ENCODE peak calls at places on chromosomes 13 and 19, in five cellular contexts. One of them, this sample, is unnamed.

GRCh38 chr19:49855676-49856573 is 5.0 kb downstream of the PTOV1 start:
- DNase-seq in K562: no peak
- DNase-seq in IMR-90: no peak
- DNase-seq in HepG2: no peak
- DNase-seq in H1: no peak
- DNase-seq in this sample: no peak

GRCh38 chr19:39828634-39829032 is 5.3 kb downstream of the DYRK1B start:
- DNase-seq in K562: no peak
- DNase-seq in IMR-90: no peak
- DNase-seq in HepG2: no peak
- DNase-seq in H1: no peak
- DNase-seq in this sample: no peak

GRCh38 chr13:113611996-113612395 is 27.4 kb downstream of the TFDP1 start:
- DNase-seq in K562: no peak
- DNase-seq in IMR-90: no peak
- DNase-seq in HepG2: no peak
- DNase-seq in H1: no peak
- DNase-seq in this sample: no peak

GRCh38 chr19:29285878-29286277 is 72.9 kb upstream of the UQCRFS1 start:
- DNase-seq in K562: peak; percentile 18
- DNase-seq in IMR-90: no peak
- DNase-seq in HepG2: no peak
- DNase-seq in H1: peak; percentile 69
- DNase-seq in this sample: no peak

GRCh38 chr19:1132625-1133383 is 29.0 kb downstream of the GPX4 start:
- DNase-seq in K562: no peak
- DNase-seq in IMR-90: no peak
- DNase-seq in HepG2: no peak
- DNase-seq in H1: no peak
- DNase-seq in this sample: no peak

GRCh38 chr13:39951301-39951700 is 295.8 kb downstream of the COG6 start:
- DNase-seq in K562: no peak
- DNase-seq in IMR-90: no peak
- DNase-seq in HepG2: no peak
- DNase-seq in H1: no peak
- DNase-seq in this sample: no peak

GRCh38 chr13:76027131-76027530 is 391.0 kb downstream of the LMO7 start:
- DNase-seq in K562: no peak
- DNase-seq in IMR-90: no peak
- DNase-seq in HepG2: no peak
- DNase-seq in H1: no peak
- DNase-seq in this sample: no peak

GRCh38 chr13:44045179-44045562 is 165.5 kb downstream of the LACC1 start:
- DNase-seq in K562: no peak
- DNase-seq in IMR-90: no peak
- DNase-seq in HepG2: no peak
- DNase-seq in H1: no peak
- DNase-seq in this sample: peak; percentile 17

GRCh38 chr19:18284710-18285430 is 3.4 kb upstream of the JUND start:
- DNase-seq in K562: no peak
- DNase-seq in IMR-90: no peak
- DNase-seq in HepG2: no peak
- DNase-seq in H1: no peak
- DNase-seq in this sample: no peak

GRCh38 chr19:10102787-10103236 is 334 bp upstream of the ANGPTL6 start:
- DNase-seq in K562: no peak
- DNase-seq in IMR-90: no peak
- DNase-seq in HepG2: no peak
- DNase-seq in H1: no peak
- DNase-seq in this sample: no peak

GRCh38 chr13:73397486-73398020 is 338.7 kb downstream of the KLF5 start:
- DNase-seq in K562: no peak
- DNase-seq in IMR-90: no peak
- DNase-seq in HepG2: no peak
- DNase-seq in H1: no peak
- DNase-seq in this sample: no peak

GRCh38 chr13:91805605-91806004 is 407.2 kb downstream of the GPC5 start:
- DNase-seq in K562: no peak
- DNase-seq in IMR-90: no peak
- DNase-seq in HepG2: no peak
- DNase-seq in H1: no peak
- DNase-seq in this sample: no peak

GRCh38 chr19:12757544-12758274 is 6.1 kb downstream of the BEST2 start:
- DNase-seq in K562: peak; percentile 88
- DNase-seq in IMR-90: peak; percentile 61
- DNase-seq in HepG2: peak; percentile 70
- DNase-seq in H1: peak; percentile 95
- DNase-seq in this sample: peak; percentile 50

GRCh38 chr19:45428385-45429231 is 4.9 kb upstream of the ERCC1 start:
- DNase-seq in K562: peak; percentile 72
- DNase-seq in IMR-90: peak; percentile 59
- DNase-seq in HepG2: no peak
- DNase-seq in H1: peak; percentile 85
- DNase-seq in this sample: peak; percentile 68
- TF ChIP-seq MAFK in K562: no peak
- TF ChIP-seq MAFK in IMR-90: no peak
- TF ChIP-seq MAFK in HepG2: no peak
- TF ChIP-seq MAFK in H1: no peak
- TF ChIP-seq MAFK in this sample: no peak

GRCh38 chr13:49217962-49218492 is 2.1 kb upstream of the MLNR start:
- DNase-seq in K562: no peak
- DNase-seq in IMR-90: no peak
- DNase-seq in HepG2: no peak
- DNase-seq in H1: peak; percentile 55
- DNase-seq in this sample: no peak
- H3K4me2 ChIP-seq in K562: no peak overlapping the region
- H3K4me2 ChIP-seq in IMR-90: no peak overlapping the region
- H3K4me2 ChIP-seq in HepG2: no peak overlapping the region
- H3K4me2 ChIP-seq in H1: peak overlapping the region; percentile 77
- H3K4me2 ChIP-seq in this sample: no peak overlapping the region

GRCh38 chr13:100674363-100674847 is at the start of gene TMTC4:
- DNase-seq in K562: peak; percentile 45
- DNase-seq in IMR-90: no peak
- DNase-seq in HepG2: peak; percentile 7
- DNase-seq in H1: no peak
- DNase-seq in this sample: no peak

GRCh38 chr13:100674848-100675659 is 459 bp upstream of the TMTC4 start:
- DNase-seq in K562: peak; percentile 98
- DNase-seq in IMR-90: peak; percentile 96
- DNase-seq in HepG2: peak; percentile 93
- DNase-seq in H1: peak; percentile 99
- DNase-seq in this sample: peak; percentile 96

GRCh38 chr13:100673376-100673830 is 1.2 kb downstream of the TMTC4 start:
- DNase-seq in K562: no peak
- DNase-seq in IMR-90: no peak
- DNase-seq in HepG2: no peak
- DNase-seq in H1: peak; percentile 54
- DNase-seq in this sample: no peak

GRCh38 chr13:100675660-100676129 is 1.1 kb upstream of the TMTC4 start:
- DNase-seq in K562: no peak
- DNase-seq in IMR-90: no peak
- DNase-seq in HepG2: no peak
- DNase-seq in H1: no peak
- DNase-seq in this sample: no peak

GRCh38 chr13:100673831-100674362 is 698 bp downstream of the TMTC4 start:
- DNase-seq in K562: peak; percentile 29
- DNase-seq in IMR-90: peak; percentile 83
- DNase-seq in HepG2: peak; percentile 58
- DNase-seq in H1: no peak
- DNase-seq in this sample: peak; percentile 61
- TF ChIP-seq MAFK in K562: no peak
- TF ChIP-seq MAFK in IMR-90: no peak
- TF ChIP-seq MAFK in HepG2: no peak
- TF ChIP-seq MAFK in H1: no peak
- TF ChIP-seq MAFK in this sample: no peak

GRCh38 chr13:23473236-23473635 is 39.7 kb upstream of the SACS start:
- DNase-seq in K562: no peak
- DNase-seq in IMR-90: no peak
- DNase-seq in HepG2: no peak
- DNase-seq in H1: no peak
- DNase-seq in this sample: no peak

GRCh38 chr13:23469901-23470525 is 36.5 kb upstream of the SACS start:
- DNase-seq in K562: no peak
- DNase-seq in IMR-90: peak; percentile 83
- DNase-seq in HepG2: no peak
- DNase-seq in H1: no peak
- DNase-seq in this sample: peak; percentile 6

GRCh38 chr13:23472189-23472588 is 38.7 kb upstream of the SACS start:
- DNase-seq in K562: no peak
- DNase-seq in IMR-90: no peak
- DNase-seq in HepG2: no peak
- DNase-seq in H1: no peak
- DNase-seq in this sample: no peak

GRCh38 chr13:23468811-23469210 is 35.3 kb upstream of the SACS start:
- DNase-seq in K562: no peak
- DNase-seq in IMR-90: no peak
- DNase-seq in HepG2: no peak
- DNase-seq in H1: no peak
- DNase-seq in this sample: no peak

GRCh38 chr13:23470706-23471610 is 37.5 kb upstream of the SACS start:
- DNase-seq in K562: no peak
- DNase-seq in IMR-90: no peak
- DNase-seq in HepG2: peak; percentile 39
- DNase-seq in H1: no peak
- DNase-seq in this sample: no peak
- H3K4me2 ChIP-seq in K562: no peak overlapping the region
- H3K4me2 ChIP-seq in IMR-90: peak overlapping the region; percentile 23
- H3K4me2 ChIP-seq in HepG2: peak overlapping the region; percentile 33
- H3K4me2 ChIP-seq in H1: no peak overlapping the region
- H3K4me2 ChIP-seq in this sample: no peak overlapping the region

GRCh38 chr19:51305479-51305878 is 6.0 kb upstream of the IGLON5 start:
- DNase-seq in K562: no peak
- DNase-seq in IMR-90: no peak
- DNase-seq in HepG2: no peak
- DNase-seq in H1: no peak
- DNase-seq in this sample: no peak

GRCh38 chr19:51296331-51297093 is 14.9 kb upstream of the IGLON5 start:
- DNase-seq in K562: peak; percentile 28
- DNase-seq in IMR-90: no peak
- DNase-seq in HepG2: peak; percentile 23
- DNase-seq in H1: peak; percentile 57
- DNase-seq in this sample: peak; percentile 36

GRCh38 chr19:51295382-51296126 is 15.9 kb upstream of the IGLON5 start:
- DNase-seq in K562: no peak
- DNase-seq in IMR-90: no peak
- DNase-seq in HepG2: no peak
- DNase-seq in H1: peak; percentile 59
- DNase-seq in this sample: no peak

GRCh38 chr19:51297406-51297805 is 14.0 kb upstream of the IGLON5 start:
- DNase-seq in K562: no peak
- DNase-seq in IMR-90: no peak
- DNase-seq in HepG2: no peak
- DNase-seq in H1: no peak
- DNase-seq in this sample: no peak

GRCh38 chr19:51301266-51301665 is 10.2 kb upstream of the IGLON5 start:
- DNase-seq in K562: no peak
- DNase-seq in IMR-90: no peak
- DNase-seq in HepG2: no peak
- DNase-seq in H1: no peak
- DNase-seq in this sample: no peak
- TF ChIP-seq MAFK in K562: no peak
- TF ChIP-seq MAFK in IMR-90: no peak
- TF ChIP-seq MAFK in HepG2: no peak
- TF ChIP-seq MAFK in H1: no peak
- TF ChIP-seq MAFK in this sample: no peak

DNA sequence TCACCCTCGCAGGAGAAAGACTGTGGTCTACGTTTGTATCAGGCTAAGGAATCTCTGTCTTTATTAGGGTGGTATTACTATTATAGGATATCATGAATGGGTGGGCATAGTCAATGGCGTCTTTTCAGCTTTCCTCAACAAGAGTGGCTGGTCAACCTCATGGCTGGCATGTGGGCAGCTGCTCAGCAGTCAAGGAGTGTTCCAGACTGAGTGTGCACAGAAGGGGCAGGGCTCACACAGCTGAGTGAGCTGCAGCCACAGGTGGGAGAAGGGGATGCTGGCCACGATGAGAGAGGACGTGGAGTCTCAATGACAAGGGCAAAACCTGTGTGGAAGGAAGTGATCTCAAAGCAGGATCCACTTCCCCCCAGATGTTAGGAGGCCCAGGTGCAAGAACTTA is 54.7 kb downstream of the SLC7A1 start:
- DNase-seq in K562: no peak
- DNase-seq in IMR-90: no peak
- DNase-seq in HepG2: no peak
- DNase-seq in H1: no peak
- DNase-seq in this sample: no peak
- H3K4me2 ChIP-seq in K562: no peak overlapping the region
- H3K4me2 ChIP-seq in IMR-90: no peak overlapping the region
- H3K4me2 ChIP-seq in HepG2: no peak overlapping the region
- H3K4me2 ChIP-seq in H1: peak overlapping the region; percentile 20
- H3K4me2 ChIP-seq in this sample: no peak overlapping the region

This sample was measured in A549.